ENCODE peak calls at places on chromosomes 13 and 19, in four cellular contexts. A is H1, L is GM12878, M is K562. N is an unnamed sample.

GRCh38 chr19:53553865-53554791 is 16.2 kb downstream of the ZNF331 start:
- DNase-seq in L (peak), M (no peak), A (no peak), N (no peak)

GRCh38 chr19:43720936-43721335 is 5.1 kb downstream of the IRGC start:
- DNase-seq in M (no peak), L (no peak), A (no peak), N (no peak)

GRCh38 chr19:53558404-53558803 is 20.5 kb downstream of the ZNF331 start:
- DNase-seq in L (no peak), M (no peak), A (no peak), N (no peak)

GRCh38 chr13:42266464-42266863 is 5.5 kb upstream of the AKAP11 start:
- DNase-seq in A (no peak), M (no peak), L (no peak), N (no peak)

GRCh38 chr19:33960566-33960965 is 163.9 kb downstream of the KCTD15 start:
- DNase-seq in L (no peak), M (no peak), A (no peak), N (no peak)

GRCh38 chr13:22112956-22113750 is 442.3 kb downstream of the FGF9 start:
- DNase-seq in L (no peak), M (no peak), A (no peak), N (no peak)

GRCh38 chr13:111380431-111380830 is 60.0 kb downstream of the TEX29 start:
- DNase-seq in M (no peak), L (no peak), A (no peak), N (no peak)

GRCh38 chr13:47519626-47520025 is 481.4 kb downstream of the SUCLA2 start:
- DNase-seq in L (no peak), M (no peak), A (no peak), N (no peak)

GRCh38 chr13:59924256-59924655 is 239.5 kb downstream of the DIAPH3 start:
- DNase-seq in L (no peak), M (no peak), A (no peak), N (no peak)

GRCh38 chr13:102402292-102402691 is 444 bp upstream of the FGF14 start:
- DNase-seq in A (peak), L (no peak), M (no peak), N (no peak)

GRCh38 chr13:49023441-49023840 is 47.7 kb downstream of the FNDC3A start:
- DNase-seq in A (no peak), L (no peak), M (no peak), N (peak)

GRCh38 chr13:24348797-24349515 is 39.6 kb downstream of the C1QTNF9 start:
- DNase-seq in M (no peak), L (no peak), A (no peak), N (peak)

GRCh38 chr13:56189439-56189838 is 951.3 kb upstream of the PRR20A start:
- DNase-seq in M (no peak), L (no peak), A (no peak), N (no peak)

GRCh38 chr13:83929147-83929546 is 46.9 kb upstream of the SLITRK1 start:
- DNase-seq in M (no peak), L (no peak), A (no peak), N (no peak)

GRCh38 chr13:70732611-70733010 is 624.4 kb upstream of the KLHL1 start:
- DNase-seq in L (no peak), M (no peak), A (no peak), N (no peak)

GRCh38 chr19:19106061-19106551 is 32.2 kb downstream of the TMEM161A start:
- DNase-seq in A (no peak), L (no peak), M (no peak), N (no peak)

GRCh38 chr13:27928805-27929753 is 9.3 kb downstream of the PDX1 start:
- DNase-seq in A (no peak), M (no peak), L (no peak), N (no peak)

GRCh38 chr13:109974354-109974753 is 188.0 kb upstream of the IRS2 start:
- DNase-seq in L (no peak), A (no peak), M (no peak), N (no peak)

GRCh38 chr13:27353166-27353583 is 71.2 kb upstream of the GTF3A start:
- DNase-seq in A (no peak), M (no peak), L (peak), N (no peak)

GRCh38 chr19:14101003-14101545 is 10.5 kb upstream of the SAMD1 start:
- DNase-seq in A (no peak), M (no peak), L (no peak), N (no peak)

GRCh38 chr13:67402546-67402945 is 172.4 kb upstream of the PCDH9 start:
- DNase-seq in L (no peak), A (no peak), M (no peak), N (no peak)

GRCh38 chr13:28865312-28865711 is 45.2 kb downstream of the MTUS2 start:
- DNase-seq in A (no peak), M (no peak), L (no peak), N (no peak)

GRCh38 chr13:27549406-27549981 is 70.8 kb downstream of the LNX2 start:
- DNase-seq in L (no peak), M (no peak), A (no peak), N (no peak)

GRCh38 chr13:112247471-112248405 is 128.4 kb upstream of the SPACA7 start:
- DNase-seq in L (no peak), A (no peak), M (no peak), N (no peak)

GRCh38 chr13:69324109-69324886 is 783.3 kb upstream of the ATXN8OS start:
- DNase-seq in M (no peak), L (no peak), A (no peak), N (peak)

GRCh38 chr19:6753178-6754031 is 13.8 kb downstream of the SH2D3A start:
- DNase-seq in M (peak), L (peak), A (peak), N (peak)

GRCh38 chr13:99792079-99792921 is 179.3 kb downstream of the ZIC5 start:
- DNase-seq in A (no peak), L (no peak), M (no peak), N (no peak)

GRCh38 chr19:14328406-14328805 is 52.8 kb upstream of the ADGRE5 start:
- DNase-seq in L (no peak), A (no peak), M (no peak), N (no peak)

GRCh38 chr13:42720116-42720857 is 61.1 kb upstream of the FAM216B start:
- DNase-seq in A (no peak), M (peak), L (peak), N (peak)

GRCh38 chr13:100514788-100515409 is 73.7 kb downstream of the GGACT start:
- DNase-seq in A (no peak), L (peak), M (peak), N (peak)

GRCh38 chr13:27203854-27204253 is 32.2 kb upstream of the USP12 start:
- DNase-seq in A (no peak), L (no peak), M (no peak), N (no peak)

GRCh38 chr13:99617474-99618255 is 116.4 kb downstream of the TM9SF2 start:
- DNase-seq in A (no peak), M (peak), L (no peak), N (peak)

GRCh38 chr19:38557205-38557799 is 60.5 kb downstream of the MAP4K1 start:
- DNase-seq in L (peak), M (peak), A (no peak), N (no peak)

GRCh38 chr13:95500136-95500718 is 52.3 kb upstream of the CLDN10 start:
- DNase-seq in L (no peak), M (no peak), A (no peak), N (no peak)

GRCh38 chr13:95498886-95499285 is 53.6 kb upstream of the CLDN10 start:
- DNase-seq in M (no peak), A (no peak), L (no peak), N (no peak)

GRCh38 chr13:95496485-95496884 is 56.0 kb upstream of the CLDN10 start:
- DNase-seq in A (no peak), L (no peak), M (no peak), N (no peak)

GRCh38 chr13:95494082-95494681 is 58.3 kb upstream of the CLDN10 start:
- DNase-seq in A (no peak), M (peak), L (no peak), N (peak)

GRCh38 chr13:95497307-95497943 is 55.1 kb upstream of the CLDN10 start:
- DNase-seq in L (no peak), A (no peak), M (no peak), N (no peak)
- TF ChIP-seq MAX in L (no peak), A (no peak), M (no peak), N (no peak)

GRCh38 chr19:30445385-30445784 is 73.2 kb downstream of the ZNF536 start:
- DNase-seq in L (no peak), A (no peak), M (no peak), N (no peak)

GRCh38 chr19:30444686-30445232 is 72.6 kb downstream of the ZNF536 start:
- DNase-seq in A (no peak), L (no peak), M (no peak), N (no peak)

GRCh38 chr19:30447276-30447870 is 75.2 kb downstream of the ZNF536 start:
- DNase-seq in L (no peak), M (no peak), A (no peak), N (no peak)

GRCh38 chr19:30448386-30449130 is 76.4 kb downstream of the ZNF536 start:
- DNase-seq in A (no peak), L (no peak), M (no peak), N (no peak)

DNA sequence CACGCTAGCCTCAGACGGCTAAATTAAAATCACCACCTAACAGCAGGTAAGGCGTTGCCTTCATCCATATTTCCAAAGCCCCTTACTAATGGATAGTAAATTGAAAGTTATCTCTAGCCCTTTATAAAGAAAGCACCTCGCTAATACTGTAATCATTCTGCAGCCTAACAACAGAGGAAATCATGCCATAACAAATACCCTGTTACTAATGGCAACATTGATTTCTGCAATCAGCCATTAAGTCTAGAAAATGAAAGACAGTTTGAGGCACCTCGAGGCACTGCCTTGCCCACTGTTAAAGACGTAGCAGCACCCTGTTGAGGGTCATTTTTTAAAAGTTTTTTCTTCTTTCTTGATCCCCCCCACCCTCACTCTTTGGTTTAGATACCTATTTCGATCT is 74.7 kb downstream of the ZNF536 start:
- DNase-seq in M (no peak), L (no peak), A (no peak), N (no peak)
- TF ChIP-seq ZNF274 in M (no peak), L (no peak), A (no peak), N (no peak)

GRCh38 chr13:20528451-20528850 is 2.8 kb upstream of the CRYL1 start:
- DNase-seq in A (no peak), M (no peak), L (peak), N (no peak)
- TF ChIP-seq EGR1 in A (no peak), M (no peak), L (peak), N (no peak)

GRCh38 chr13:44058586-44059238 is 179.0 kb downstream of the LACC1 start:
- DNase-seq in M (no peak), A (no peak), L (no peak), N (no peak)
- TF ChIP-seq MAX in M (no peak), A (no peak), L (no peak), N (no peak)

GRCh38 chr13:30463820-30464495 is 1.8 kb downstream of the HMGB1 start:
- DNase-seq in A (no peak), L (no peak), M (peak), N (no peak)
- TF ChIP-seq ZNF274 in A (no peak), L (no peak), M (no peak), N (no peak)

GRCh38 chr19:41299046-41299754 is 10.8 kb upstream of the CCDC97 start:
- DNase-seq in A (no peak), M (no peak), L (no peak), N (no peak)

GRCh38 chr19:41296323-41296935 is 13.5 kb upstream of the CCDC97 start:
- DNase-seq in M (no peak), A (no peak), L (no peak), N (no peak)

GRCh38 chr19:41299755-41300089 is 10.2 kb upstream of the CCDC97 start:
- DNase-seq in A (no peak), L (no peak), M (no peak), N (no peak)

GRCh38 chr19:41298327-41298964 is 11.5 kb upstream of the CCDC97 start:
- DNase-seq in M (no peak), A (no peak), L (no peak), N (no peak)

GRCh38 chr19:41297628-41298326 is 12.2 kb upstream of the CCDC97 start:
- DNase-seq in L (peak), M (no peak), A (no peak), N (no peak)
- TF ChIP-seq EGR1 in L (no peak), M (no peak), A (no peak), N (no peak)

DNA sequence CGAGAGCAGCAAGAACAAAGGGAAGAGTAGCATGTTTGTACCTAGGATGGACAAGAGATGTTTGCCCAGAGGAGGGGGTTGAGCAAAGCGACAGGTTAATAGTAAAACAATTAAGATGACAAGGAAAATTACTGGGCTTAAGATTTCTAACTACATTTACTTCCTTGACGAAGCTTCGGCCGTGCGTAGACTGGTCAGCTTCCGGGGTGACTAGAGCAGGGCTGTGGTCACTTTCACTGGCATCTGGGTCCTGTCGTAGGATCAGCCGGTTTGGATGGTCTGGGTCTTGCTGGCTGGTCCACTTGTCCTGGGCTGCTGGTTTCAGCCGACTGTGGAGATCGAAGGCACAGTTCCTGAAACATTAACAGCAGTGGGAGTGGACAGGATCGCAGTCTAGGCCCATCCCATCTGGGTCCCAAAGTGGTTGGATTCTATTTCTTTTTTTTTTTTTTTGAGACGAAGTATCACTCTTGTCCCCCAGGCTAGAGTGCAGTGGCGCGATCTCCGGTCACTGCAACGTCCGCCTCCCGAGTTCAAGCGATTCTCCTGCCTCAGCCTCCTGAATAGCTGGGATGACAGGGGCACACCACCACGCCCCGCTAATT is 5.0 kb upstream of the BSG start:
- DNase-seq in L (no peak), M (no peak), A (no peak), N (no peak)
- TF ChIP-seq MAX in L (no peak), M (no peak), A (no peak), N (no peak)

GRCh38 chr13:35926859-35927530 is 204.2 kb downstream of the DCLK1 start:
- DNase-seq in M (no peak), A (no peak), L (no peak), N (no peak)
- TF ChIP-seq ZNF274 in M (no peak), A (no peak), L (no peak), N (no peak)

DNA sequence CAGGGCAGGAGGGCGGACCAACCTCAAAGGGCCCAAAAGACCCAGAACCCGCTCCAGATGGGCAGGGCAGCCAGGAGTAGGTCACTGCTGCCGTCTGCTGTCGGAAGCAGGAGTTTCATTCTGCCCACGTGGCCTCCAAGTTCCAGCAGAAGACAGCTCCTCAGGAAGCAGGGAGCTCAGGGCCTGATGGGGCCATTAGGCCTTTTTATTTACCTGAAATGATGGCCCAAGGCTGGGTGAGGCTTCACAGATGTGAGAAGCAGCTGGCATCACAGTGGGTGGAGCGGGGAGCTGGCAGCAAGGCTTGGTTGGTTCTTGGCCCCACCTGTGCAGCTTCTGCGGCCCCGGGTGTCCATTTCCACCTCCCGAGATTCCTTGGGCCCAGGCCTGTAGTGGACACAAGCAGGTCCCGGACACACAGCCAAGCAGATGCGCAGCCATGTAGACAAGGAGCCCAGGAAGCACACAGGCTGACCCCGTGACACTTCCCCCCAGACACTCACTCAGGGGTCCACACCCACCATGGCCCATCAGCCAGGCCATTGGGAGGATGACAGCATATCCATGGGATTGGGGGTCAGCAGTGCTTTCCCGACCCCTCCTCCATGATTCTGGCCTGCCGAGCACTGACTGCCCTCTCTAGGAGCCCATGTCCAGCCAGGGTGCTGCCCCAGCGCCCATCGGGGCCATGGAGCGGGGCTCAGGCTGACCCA is 26.4 kb downstream of the C13orf46 start:
- DNase-seq in A (no peak), L (no peak), M (peak), N (peak)
- TF ChIP-seq EGR1 in A (no peak), L (no peak), M (no peak), N (no peak)

N was measured in HCT116.